ENCODE peak calls at places on chromosome 18, in nine cellular contexts. P is activated naive CD8-positive, alpha-beta T cell treated with anti-CD3 and anti-CD28 coated beads, Interleukin-2, amount 50 U/mL, for 24 hours; L is amniotic stem cell; M is H54; Z is NCI-H1092; N is GDM1; Q is stimulated activated CD4-positive, alpha-beta T cell treated with anti-CD3 and anti-CD28 coated beads, Interleukin-12 subunit alpha, Interleukin-12 subunit beta, amount 100 ng/mL, for 4 hours; U is T follicular helper cell; B is endothelial cell. G is an unnamed sample.

GRCh38 chr18:30254331-30254730 is 788.2 kb downstream of the DSC3 start:
- DNase-seq in Q (no peak), P (no peak), U (no peak), L (no peak), M (no peak), N (no peak), Z (no peak), B (no peak), G (no peak)

GRCh38 chr18:79693561-79694205 is 14.1 kb downstream of the CTDP1 start:
- DNase-seq in M (no peak), Q (no peak), B (no peak), N (no peak), P (no peak), L (no peak), Z (no peak), U (no peak), G (no peak)

GRCh38 chr18:23664674-23665073 is 2.0 kb upstream of the ANKRD29 start:
- DNase-seq in N (no peak), U (no peak), B (no peak), L (no peak), Z (no peak), M (no peak), Q (no peak), P (no peak), G (no peak)

GRCh38 chr18:21179590-21180220 is 62.3 kb upstream of the GREB1L start:
- DNase-seq in M (peak), U (peak), Z (peak), Q (peak), P (peak), L (peak), B (peak), N (peak), G (no peak)

GRCh38 chr18:58807766-58808165 is 56.9 kb upstream of the ZNF532 start:
- DNase-seq in M (no peak), N (no peak), B (no peak), U (no peak), Q (no peak), P (no peak), Z (no peak), L (no peak), G (no peak)

GRCh38 chr18:55779711-55780590 is 192.0 kb upstream of the TCF4 start:
- DNase-seq in U (no peak), N (no peak), Q (no peak), Z (no peak), B (peak), M (no peak), P (peak), L (no peak), G (no peak)

GRCh38 chr18:45441110-45441842 is 174.0 kb upstream of the SLC14A2 start:
- DNase-seq in Z (no peak), Q (no peak), L (no peak), M (no peak), P (no peak), N (no peak), B (no peak), U (no peak), G (no peak)

GRCh38 chr18:75926811-75927210 is 499.3 kb upstream of the SMIM21 start:
- DNase-seq in L (no peak), N (no peak), Q (no peak), U (no peak), M (no peak), B (no peak), P (no peak), Z (no peak), G (no peak)

GRCh38 chr18:74376523-74376922 is 60.9 kb downstream of the C18orf63 start:
- DNase-seq in N (no peak), Z (no peak), P (no peak), L (no peak), M (no peak), B (no peak), Q (no peak), U (no peak), G (no peak)

GRCh38 chr18:58721586-58722160 is 50.4 kb downstream of the MALT1 start:
- DNase-seq in B (no peak), N (no peak), L (no peak), Q (no peak), U (no peak), P (no peak), M (no peak), Z (no peak), G (no peak)

GRCh38 chr18:70288851-70289328 is at the start of gene SOCS6:
- DNase-seq in M (no peak), B (peak), L (peak), N (peak), P (peak), Q (peak), Z (peak), U (peak), G (peak)

GRCh38 chr18:44651453-44651852 is 29.2 kb upstream of the SETBP1 start:
- DNase-seq in B (no peak), U (no peak), P (no peak), Q (no peak), N (no peak), L (no peak), Z (no peak), M (no peak), G (no peak)

GRCh38 chr18:11897781-11898180 is 10.3 kb downstream of the MPPE1 start:
- DNase-seq in B (no peak), Q (no peak), L (no peak), P (no peak), Z (no peak), N (no peak), U (no peak), M (no peak), G (no peak)

GRCh38 chr18:28916436-28916835 is 739.5 kb upstream of the CDH2 start:
- DNase-seq in U (no peak), N (no peak), M (no peak), B (no peak), P (no peak), Q (no peak), L (no peak), Z (no peak), G (no peak)

GRCh38 chr18:79852561-79853302 is 55.0 kb downstream of the KCNG2 start:
- DNase-seq in P (no peak), B (no peak), Q (no peak), N (no peak), U (no peak), L (no peak), M (no peak), Z (no peak), G (no peak)

GRCh38 chr18:51135361-51135760 is 62.1 kb downstream of the MEX3C start:
- DNase-seq in M (no peak), L (no peak), N (no peak), B (no peak), P (no peak), Q (no peak), Z (no peak), U (no peak), G (no peak)

G was measured in NCI-H510A.